ENCODE peak calls at places on chromosome 10, in five cellular contexts. One of them, this sample, is unnamed.

GRCh38 chr10:70480254-70480861 is 1.8 kb downstream of the PALD1 start:
- DNase-seq in SJSA1: no peak
- DNase-seq in transverse colon: peak
- DNase-seq in CD8-positive, alpha-beta T cell: no peak
- DNase-seq in A549: no peak
- DNase-seq in this sample: no peak

GRCh38 chr10:86291616-86292340 is 74.8 kb downstream of the GRID1 start:
- DNase-seq in SJSA1: peak
- DNase-seq in transverse colon: no peak
- DNase-seq in CD8-positive, alpha-beta T cell: no peak
- DNase-seq in A549: no peak
- DNase-seq in this sample: no peak

GRCh38 chr10:118922226-118922625 is 107.3 kb upstream of the NANOS1 start:
- DNase-seq in SJSA1: no peak
- DNase-seq in transverse colon: peak
- DNase-seq in CD8-positive, alpha-beta T cell: no peak
- DNase-seq in A549: no peak
- DNase-seq in this sample: no peak

GRCh38 chr10:482036-482435 is 207.4 kb downstream of the DIP2C start:
- DNase-seq in SJSA1: no peak
- DNase-seq in transverse colon: no peak
- DNase-seq in CD8-positive, alpha-beta T cell: no peak
- DNase-seq in A549: no peak
- DNase-seq in this sample: no peak

GRCh38 chr10:8221481-8221880 is 167.0 kb downstream of the GATA3 start:
- DNase-seq in SJSA1: no peak
- DNase-seq in transverse colon: no peak
- DNase-seq in CD8-positive, alpha-beta T cell: no peak
- DNase-seq in A549: no peak
- DNase-seq in this sample: no peak

GRCh38 chr10:19651549-19651948 is 164.7 kb upstream of the PLXDC2 start:
- DNase-seq in SJSA1: no peak
- DNase-seq in transverse colon: no peak
- DNase-seq in CD8-positive, alpha-beta T cell: no peak
- DNase-seq in A549: no peak
- DNase-seq in this sample: no peak

GRCh38 chr10:69318087-69318996 is 40.0 kb downstream of the HK1 start:
- DNase-seq in SJSA1: peak
- DNase-seq in transverse colon: peak
- DNase-seq in CD8-positive, alpha-beta T cell: peak
- DNase-seq in A549: peak
- DNase-seq in this sample: peak

GRCh38 chr10:91681361-91682276 is 48.7 kb upstream of the PPP1R3C start:
- DNase-seq in SJSA1: no peak
- DNase-seq in transverse colon: no peak
- DNase-seq in CD8-positive, alpha-beta T cell: no peak
- DNase-seq in A549: no peak
- DNase-seq in this sample: peak

DNA sequence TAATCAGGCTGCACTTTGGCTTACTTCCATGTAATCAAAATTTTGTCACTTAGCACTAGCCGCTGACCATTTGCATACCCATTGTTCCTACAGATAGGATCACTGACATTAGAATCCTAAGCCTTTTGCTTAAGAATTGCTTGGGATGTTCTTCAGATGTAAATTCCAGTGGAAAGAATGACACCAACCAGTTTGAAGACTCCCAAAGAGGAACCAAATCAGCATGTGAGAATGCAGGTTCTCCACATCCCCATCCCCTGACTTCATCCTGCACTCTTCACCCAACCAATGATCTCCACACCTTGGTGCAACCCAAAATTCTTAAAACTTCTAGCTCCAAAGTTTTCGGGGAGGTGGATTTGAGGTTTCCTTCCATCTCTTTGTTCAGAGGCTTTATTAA is 345.6 kb downstream of the GPAM start:
- DNase-seq in SJSA1: no peak
- DNase-seq in transverse colon: no peak
- DNase-seq in CD8-positive, alpha-beta T cell: no peak
- DNase-seq in A549: no peak
- DNase-seq in this sample: no peak
- H3K27ac ChIP-seq in SJSA1: no peak
- H3K27ac ChIP-seq in transverse colon: no peak
- H3K27ac ChIP-seq in CD8-positive, alpha-beta T cell: no peak
- H3K27ac ChIP-seq in A549: no peak
- H3K27ac ChIP-seq in this sample: no peak

DNA sequence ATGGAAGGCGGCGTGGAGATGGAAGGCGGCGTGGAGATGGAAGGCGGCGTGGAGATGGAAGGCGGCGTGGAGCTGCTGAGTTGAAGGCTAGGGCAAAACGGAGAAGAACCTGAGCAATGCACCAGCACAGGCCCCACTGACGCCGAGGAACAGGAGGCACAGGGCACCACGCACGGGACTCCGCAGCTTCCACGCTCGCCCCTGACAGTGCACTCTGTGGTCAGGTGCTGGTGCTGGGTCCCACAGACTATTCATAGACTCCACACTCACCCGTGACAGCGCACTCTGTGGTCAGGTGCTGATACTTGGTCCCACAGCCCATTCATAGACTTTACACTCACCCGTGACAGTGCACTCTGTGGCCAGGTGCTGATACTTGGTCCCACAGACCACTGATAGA is 34.0 kb downstream of the CPXM2 start:
- DNase-seq in SJSA1: peak
- DNase-seq in transverse colon: no peak
- DNase-seq in CD8-positive, alpha-beta T cell: no peak
- DNase-seq in A549: no peak
- DNase-seq in this sample: no peak
- H3K27ac ChIP-seq in SJSA1: no peak
- H3K27ac ChIP-seq in transverse colon: peak
- H3K27ac ChIP-seq in CD8-positive, alpha-beta T cell: no peak
- H3K27ac ChIP-seq in A549: no peak
- H3K27ac ChIP-seq in this sample: no peak

GRCh38 chr10:122459586-122460273 is 1.6 kb upstream of the HTRA1 start:
- DNase-seq in SJSA1: peak
- DNase-seq in transverse colon: no peak
- DNase-seq in CD8-positive, alpha-beta T cell: no peak
- DNase-seq in A549: no peak
- DNase-seq in this sample: no peak

GRCh38 chr10:122462533-122463465 is 1.4 kb downstream of the HTRA1 start:
- DNase-seq in SJSA1: no peak
- DNase-seq in transverse colon: no peak
- DNase-seq in CD8-positive, alpha-beta T cell: no peak
- DNase-seq in A549: no peak
- DNase-seq in this sample: no peak

GRCh38 chr10:122461367-122461728 is at the start of gene HTRA1:
- DNase-seq in SJSA1: no peak
- DNase-seq in transverse colon: peak
- DNase-seq in CD8-positive, alpha-beta T cell: no peak
- DNase-seq in A549: peak
- DNase-seq in this sample: peak

GRCh38 chr10:122461729-122462532 is 578 bp downstream of the HTRA1 start:
- DNase-seq in SJSA1: no peak
- DNase-seq in transverse colon: no peak
- DNase-seq in CD8-positive, alpha-beta T cell: no peak
- DNase-seq in A549: peak
- DNase-seq in this sample: no peak

GRCh38 chr10:122460891-122461293 is 461 bp upstream of the HTRA1 start:
- DNase-seq in SJSA1: peak
- DNase-seq in transverse colon: no peak
- DNase-seq in CD8-positive, alpha-beta T cell: no peak
- DNase-seq in A549: no peak
- DNase-seq in this sample: no peak
- H3K27ac ChIP-seq in SJSA1: no peak
- H3K27ac ChIP-seq in transverse colon: peak
- H3K27ac ChIP-seq in CD8-positive, alpha-beta T cell: no peak
- H3K27ac ChIP-seq in A549: peak
- H3K27ac ChIP-seq in this sample: peak

GRCh38 chr10:23088609-23089008 is 6.8 kb upstream of the MSRB2 start:
- DNase-seq in SJSA1: no peak
- DNase-seq in transverse colon: no peak
- DNase-seq in CD8-positive, alpha-beta T cell: no peak
- DNase-seq in A549: no peak
- DNase-seq in this sample: no peak
- H3K27ac ChIP-seq in SJSA1: no peak
- H3K27ac ChIP-seq in transverse colon: no peak
- H3K27ac ChIP-seq in CD8-positive, alpha-beta T cell: no peak
- H3K27ac ChIP-seq in A549: no peak
- H3K27ac ChIP-seq in this sample: no peak

This sample was measured in caudate nucleus.